ENCODE peak calls at places on chromosomes 3 and 15, in ten cellular contexts. R, D, B, P, J, C, A, U, L and M are unnamed samples. For H3K4me1, the result is how much of the 10 kb centered on the place peaks cover.

GRCh38 chr3:143727391-143727790 is 120.9 kb downstream of the SLC9A9 start:
- DNase-seq in R (no peak), D (no peak), B (no peak), P (no peak), J (no peak), C (no peak), A (no peak), U (no peak), L (no peak), M (peak)

GRCh38 chr3:139225551-139225950 is 118.3 kb upstream of the MRPS22 start:
- DNase-seq in R (no peak), D (no peak), B (peak), P (no peak), J (no peak), C (no peak), A (no peak), U (peak), L (no peak), M (peak)

GRCh38 chr15:98983333-98983732 is 24.3 kb downstream of the PGPEP1L start:
- DNase-seq in R (no peak), D (no peak), B (peak), P (peak), J (no peak), C (no peak), A (no peak), U (peak), L (peak), M (peak)

GRCh38 chr3:137304313-137305056 is 346.7 kb downstream of the IL20RB start:
- DNase-seq in R (no peak), D (no peak), B (no peak), P (no peak), J (no peak), C (peak), A (no peak), U (no peak), L (no peak), M (no peak)

GRCh38 chr3:25573386-25574171 is 91.1 kb downstream of the TOP2B start:
- DNase-seq in R (no peak), D (no peak), B (peak), P (no peak), J (no peak), C (no peak), A (peak), U (peak), L (no peak), M (peak)

GRCh38 chr3:46469680-46470357 is 5.1 kb upstream of the LTF start:
- DNase-seq in R (no peak), D (no peak), B (no peak), P (no peak), J (no peak), C (no peak), A (no peak), U (no peak), L (no peak), M (no peak)

GRCh38 chr3:58234516-58234931 is 3.1 kb upstream of the ABHD6 start:
- DNase-seq in R (no peak), D (no peak), B (peak), P (no peak), J (no peak), C (no peak), A (no peak), U (peak), L (peak), M (peak)

GRCh38 chr15:52678036-52678467 is 1.1 kb downstream of the ATOSA start:
- DNase-seq in R (peak), D (peak), B (peak), P (peak), J (peak), C (peak), A (no peak), U (peak), L (peak), M (peak)

GRCh38 chr3:85141-85540 is 111.4 kb upstream of the CHL1 start:
- DNase-seq in R (no peak), D (no peak), B (no peak), P (no peak), J (no peak), C (no peak), A (no peak), U (no peak), L (no peak), M (no peak)

GRCh38 chr3:61688307-61688695 is 126.9 kb downstream of the PTPRG start:
- DNase-seq in R (no peak), D (no peak), B (no peak), P (no peak), J (no peak), C (peak), A (no peak), U (no peak), L (no peak), M (no peak)

GRCh38 chr3:187763850-187764648 is 18.8 kb upstream of the BCL6 start:
- DNase-seq in R (no peak), D (no peak), B (no peak), P (no peak), J (no peak), C (no peak), A (no peak), U (no peak), L (no peak), M (peak)

GRCh38 chr15:99435138-99435695 is 130.6 kb upstream of the MEF2A start:
- DNase-seq in R (no peak), D (no peak), B (no peak), P (peak), J (no peak), C (no peak), A (peak), U (no peak), L (no peak), M (no peak)

GRCh38 chr15:53559364-53560253 is 199.9 kb downstream of the WDR72 start:
- DNase-seq in R (no peak), D (no peak), B (no peak), P (no peak), J (no peak), C (no peak), A (no peak), U (no peak), L (peak), M (no peak)

GRCh38 chr3:150059729-150060128 is 89.0 kb upstream of the PFN2 start:
- DNase-seq in R (no peak), D (no peak), B (no peak), P (no peak), J (no peak), C (no peak), A (no peak), U (peak), L (no peak), M (no peak)

GRCh38 chr15:85753791-85754452 is 40.8 kb downstream of the KLHL25 start:
- DNase-seq in R (no peak), D (no peak), B (no peak), P (peak), J (no peak), C (no peak), A (no peak), U (no peak), L (no peak), M (no peak)

GRCh38 chr3:44870375-44871061 is 3.9 kb upstream of the TGM4 start:
- DNase-seq in R (no peak), D (no peak), B (no peak), P (no peak), J (no peak), C (no peak), A (no peak), U (no peak), L (peak), M (no peak)

GRCh38 chr15:97566957-97567356 is 393.5 kb upstream of the ARRDC4 start:
- DNase-seq in R (no peak), D (no peak), B (no peak), P (no peak), J (no peak), C (no peak), A (no peak), U (no peak), L (no peak), M (no peak)

GRCh38 chr3:26768068-26768651 is 145.6 kb downstream of the LRRC3B start:
- DNase-seq in R (no peak), D (no peak), B (no peak), P (no peak), J (no peak), C (no peak), A (no peak), U (no peak), L (no peak), M (no peak)

GRCh38 chr3:79639855-79640254 is 127.9 kb downstream of the ROBO1 start:
- DNase-seq in R (no peak), D (no peak), B (no peak), P (no peak), J (no peak), C (no peak), A (no peak), U (no peak), L (no peak), M (no peak)

GRCh38 chr15:72183781-72184164 is 13.8 kb downstream of the GRAMD2A start:
- DNase-seq in R (no peak), D (no peak), B (no peak), P (no peak), J (no peak), C (no peak), A (no peak), U (no peak), L (no peak), M (no peak)
- H3K4me3 ChIP-seq in R (no peak), D (no peak), B (no peak), P (peak), J (peak), C (peak), A (no peak), U (no peak), L (peak), M (peak)

DNA sequence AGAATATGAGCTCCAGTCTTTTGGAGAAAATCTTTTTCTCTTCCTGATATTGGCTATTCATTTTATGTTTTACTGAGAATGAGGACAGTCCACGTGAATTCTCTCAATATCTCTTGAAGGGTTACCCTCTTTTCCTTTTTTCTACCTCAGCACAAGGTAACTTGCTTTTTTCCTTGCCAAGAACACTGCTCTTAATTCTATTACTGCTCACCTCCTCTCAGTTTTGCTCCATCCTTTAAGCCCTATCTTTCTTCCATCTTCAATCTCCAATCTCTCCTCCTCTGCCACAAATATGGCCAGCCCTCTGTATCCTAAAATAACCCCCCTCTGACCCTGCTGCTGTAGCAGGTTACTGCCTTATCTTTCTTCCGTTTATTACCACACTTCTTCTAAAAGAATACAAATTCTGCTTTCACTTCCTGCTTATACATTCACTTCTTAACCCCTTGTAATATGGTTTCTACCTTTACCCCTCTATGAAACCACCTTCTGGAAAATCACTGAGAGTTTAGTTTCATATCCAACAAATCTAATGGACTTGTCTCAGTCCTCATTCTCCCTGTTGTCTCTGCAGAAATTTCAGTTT is 89.0 kb downstream of the NFKBIZ start:
- DNase-seq in R (no peak), D (no peak), B (no peak), P (no peak), J (no peak), C (no peak), A (no peak), U (no peak), L (no peak), M (no peak)
- H3K4me1 ChIP-seq in R (half or more), D (under half), B (under half), P (under half), J (under half), C (under half), A (half or more), U (under half), L (under half), M (half or more)

GRCh38 chr3:77038468-77038927 is 1.4 kb upstream of the ROBO2 start:
- DNase-seq in R (no peak), D (no peak), B (peak), P (peak), J (peak), C (peak), A (peak), U (peak), L (peak), M (peak)
- H3K4me3 ChIP-seq in R (no peak), D (no peak), B (peak), P (peak), J (peak), C (peak), A (no peak), U (peak), L (no peak), M (peak)

GRCh38 chr15:41945221-41945620 is 27.1 kb downstream of the EHD4 start:
- DNase-seq in R (no peak), D (no peak), B (no peak), P (no peak), J (no peak), C (no peak), A (no peak), U (no peak), L (no peak), M (no peak)
- H3K4me1 ChIP-seq in R (under half), D (under half), B (half or more), P (under half), J (half or more), C (under half), A (half or more), U (half or more), L (under half), M (under half)

GRCh38 chr15:61818801-61819200 is 241.4 kb downstream of the VPS13C start:
- DNase-seq in R (no peak), D (no peak), B (no peak), P (no peak), J (no peak), C (no peak), A (peak), U (no peak), L (no peak), M (no peak)
- H3K4me3 ChIP-seq in R (no peak), D (no peak), B (no peak), P (no peak), J (no peak), C (no peak), A (no peak), U (no peak), L (no peak), M (no peak)

GRCh38 chr3:190180268-190180667 is 59.6 kb upstream of the P3H2 start:
- DNase-seq in R (no peak), D (no peak), B (peak), P (no peak), J (no peak), C (no peak), A (no peak), U (peak), L (no peak), M (peak)
- H3K4me1 ChIP-seq in R (under half), D (under half), B (under half), P (under half), J (under half), C (under half), A (half or more), U (under half), L (half or more), M (under half)